ENCODE peak calls at places on chromosome 3, in five cellular contexts. M is mucosa of gallbladder; H is nephron progenitor cell; P is stimulated activated CD4-positive, alpha-beta T cell treated with anti-CD3 and anti-CD28 coated beads, Interleukin-4, amount 100 ng/mL, for 48 hours; I is WTC11. L is an unnamed sample.

GRCh38 chr3:33791477-33792166 is 6.8 kb upstream of the PDCD6IP start:
- DNase-seq in H (no peak), P (no peak), I (no peak), M (peak; percentile 12), L (no peak)

GRCh38 chr3:185253645-185254410 is at the start of gene EHHADH:
- DNase-seq in I (peak; percentile 60), H (no peak), M (peak; percentile 67), P (peak; percentile 41), L (peak; percentile 33)

GRCh38 chr3:132654190-132654589 is 5.4 kb downstream of the ACAD11 start:
- DNase-seq in M (no peak), P (no peak), I (no peak), H (no peak), L (no peak)

GRCh38 chr3:186523434-186523833 is 20.7 kb downstream of the CRYGS start:
- DNase-seq in I (no peak), P (no peak), H (no peak), M (no peak), L (no peak)

GRCh38 chr3:6425289-6425820 is 435.6 kb upstream of the GRM7 start:
- DNase-seq in H (no peak), I (no peak), M (no peak), P (no peak), L (no peak)

GRCh38 chr3:115766587-115767492 is 143.5 kb downstream of the GAP43 start:
- DNase-seq in M (no peak), H (no peak), I (no peak), P (no peak), L (no peak)

GRCh38 chr3:18919158-18919557 is 229.2 kb upstream of the KCNH8 start:
- DNase-seq in I (no peak), P (no peak), M (no peak), H (no peak), L (no peak)

GRCh38 chr3:39910828-39911464 is 101.5 kb downstream of the MYRIP start:
- DNase-seq in M (no peak), H (no peak), I (no peak), P (no peak), L (no peak)

L was measured in caudate nucleus.